ENCODE peak calls at places on chromosome 5, in seven cellular contexts. I is NCI-H1092 treated with DMSO at 0.1 percent for 48 hours; S is anterior cingulate cortex; Q is activated T-helper 2 cell treated with anti-CD3 and anti-CD28 coated beads, Interferon-gamma antibody, Interleukin-2, Interleukin-4, amounts not matched to agents 10 μg/mL and 5 μg/mL and 100 μg/mL, durations not matched to agents 14 hours and 24 hours and 36 hours; E is AG08396; X is effector memory CD4-positive, alpha-beta T cell; R is caudate nucleus. Y is an unnamed sample.

GRCh38 chr5:61275841-61276240 is 56.2 kb upstream of the ZSWIM6 start:
- DNase-seq in I (no peak), S (peak), Q (no peak), E (no peak), X (no peak), R (no peak), Y (no peak)

GRCh38 chr5:82259172-82259800 is 18.9 kb downstream of the RPS23 start:
- DNase-seq in I (peak), S (no peak), Q (no peak), E (no peak), X (no peak), R (no peak), Y (no peak)

GRCh38 chr5:136012041-136012804 is 16.6 kb upstream of the TGFBI start:
- DNase-seq in I (no peak), S (no peak), Q (no peak), E (no peak), X (no peak), R (no peak), Y (no peak)

GRCh38 chr5:62473209-62473608 is 60.6 kb downstream of the IPO11 start:
- DNase-seq in I (no peak), S (no peak), Q (no peak), E (no peak), X (no peak), R (no peak), Y (no peak)

GRCh38 chr5:147169846-147170245 is 65.0 kb upstream of the STK32A start:
- DNase-seq in I (no peak), S (no peak), Q (no peak), E (no peak), X (no peak), R (no peak), Y (no peak)

GRCh38 chr5:122064992-122065391 is 13.1 kb downstream of the LOX start:
- DNase-seq in I (no peak), S (no peak), Q (no peak), E (no peak), X (no peak), R (no peak), Y (no peak)

GRCh38 chr5:116370886-116371285 is 203.7 kb downstream of the SEMA6A start:
- DNase-seq in I (no peak), S (no peak), Q (no peak), E (no peak), X (no peak), R (no peak), Y (no peak)

GRCh38 chr5:30866142-30866541 is 327.3 kb upstream of the CDH6 start:
- DNase-seq in I (no peak), S (no peak), Q (no peak), E (no peak), X (no peak), R (no peak), Y (no peak)

GRCh38 chr5:173615884-173616576 is 420 bp downstream of the BOD1 start:
- DNase-seq in I (peak), S (peak), Q (peak), E (peak), X (peak), R (peak), Y (peak)

GRCh38 chr5:135833961-135834638 is 363 bp upstream of the SLC25A48 start:
- DNase-seq in I (no peak), S (no peak), Q (no peak), E (peak), X (no peak), R (no peak), Y (no peak)

GRCh38 chr5:82332889-82333619 is 54.9 kb upstream of the RPS23 start:
- DNase-seq in I (no peak), S (no peak), Q (no peak), E (no peak), X (no peak), R (no peak), Y (no peak)

GRCh38 chr5:105817906-105818305 is 1852.8 kb downstream of the EFNA5 start:
- DNase-seq in I (no peak), S (no peak), Q (no peak), E (no peak), X (no peak), R (no peak), Y (no peak)

GRCh38 chr5:149429839-149430721 is 51.0 kb upstream of the IL17B start:
- DNase-seq in I (no peak), S (peak), Q (no peak), E (no peak), X (no peak), R (no peak), Y (no peak)

GRCh38 chr5:178854284-178854683 is 5.5 kb upstream of the ZNF354B start:
- DNase-seq in I (no peak), S (no peak), Q (no peak), E (no peak), X (no peak), R (no peak), Y (no peak)

GRCh38 chr5:75192804-75193203 is 43.9 kb downstream of the ANKRD31 start:
- DNase-seq in I (no peak), S (no peak), Q (no peak), E (no peak), X (no peak), R (no peak), Y (no peak)

GRCh38 chr5:73265641-73266040 is 92.6 kb downstream of the TMEM174 start:
- DNase-seq in I (no peak), S (no peak), Q (no peak), E (no peak), X (no peak), R (no peak), Y (no peak)

GRCh38 chr5:37206733-37207132 is 42.4 kb downstream of the CPLANE1 start:
- DNase-seq in I (no peak), S (no peak), Q (no peak), E (no peak), X (no peak), R (no peak), Y (no peak)

GRCh38 chr5:122772446-122772845 is 2.4 kb upstream of the SNX2 start:
- DNase-seq in I (no peak), S (no peak), Q (no peak), E (no peak), X (no peak), R (no peak), Y (no peak)

GRCh38 chr5:112583166-112583565 is 154.5 kb upstream of the APC start:
- DNase-seq in I (peak), S (no peak), Q (no peak), E (no peak), X (no peak), R (no peak), Y (no peak)

GRCh38 chr5:154829589-154830218 is 20.7 kb downstream of the FAXDC2 start:
- DNase-seq in I (no peak), S (no peak), Q (peak), E (no peak), X (peak), R (no peak), Y (no peak)

GRCh38 chr5:122352331-122352730 is 40.3 kb downstream of the SNCAIP start:
- DNase-seq in I (no peak), S (no peak), Q (no peak), E (no peak), X (no peak), R (no peak), Y (no peak)

Y was measured in T-helper 22 cell.